ENCODE peak calls at places on chromosomes 5 and 9, in four cellular contexts. D, E, Q and A are unnamed samples.

GRCh38 chr5:78738693-78739300 is 90.2 kb upstream of the LHFPL2 start:
- DNase-seq in D (no peak), E (no peak), Q (no peak), A (no peak)

GRCh38 chr5:4762316-4762715 is 377.8 kb upstream of the ADAMTS16 start:
- DNase-seq in D (no peak), E (no peak), Q (no peak), A (no peak)

GRCh38 chr5:127746756-127747155 is 43.6 kb downstream of the CCDC192 start:
- DNase-seq in D (no peak), E (no peak), Q (no peak), A (no peak)

GRCh38 chr5:151678146-151678545 is 8.6 kb downstream of the SPARC start:
- DNase-seq in D (no peak), E (no peak), Q (no peak), A (no peak)

GRCh38 chr5:155471027-155471426 is 457.5 kb downstream of the KIF4B start:
- DNase-seq in D (no peak), E (no peak), Q (no peak), A (no peak)

GRCh38 chr9:38681747-38682227 is 38.1 kb downstream of the FAM240B start:
- DNase-seq in D (no peak), E (no peak), Q (no peak), A (no peak)

GRCh38 chr9:72601595-72601994 is 80.2 kb downstream of the TMC1 start:
- DNase-seq in D (no peak), E (no peak), Q (no peak), A (no peak)

GRCh38 chr5:138752951-138753793 is at the start of gene CTNNA1:
- DNase-seq in D (no peak), E (peak), Q (peak), A (peak)

GRCh38 chr5:61822584-61822983 is 483.4 kb upstream of the KIF2A start:
- DNase-seq in D (no peak), E (no peak), Q (no peak), A (no peak)

GRCh38 chr5:117590944-117591343 is 1016.3 kb upstream of the SEMA6A start:
- DNase-seq in D (no peak), E (peak), Q (no peak), A (no peak)

GRCh38 chr5:163293836-163294235 is 143.6 kb upstream of the CCNG1 start:
- DNase-seq in D (no peak), E (no peak), Q (no peak), A (no peak)
- H3K9ac ChIP-seq in D (no peak), E (no peak), Q (no peak), A (no peak)

DNA sequence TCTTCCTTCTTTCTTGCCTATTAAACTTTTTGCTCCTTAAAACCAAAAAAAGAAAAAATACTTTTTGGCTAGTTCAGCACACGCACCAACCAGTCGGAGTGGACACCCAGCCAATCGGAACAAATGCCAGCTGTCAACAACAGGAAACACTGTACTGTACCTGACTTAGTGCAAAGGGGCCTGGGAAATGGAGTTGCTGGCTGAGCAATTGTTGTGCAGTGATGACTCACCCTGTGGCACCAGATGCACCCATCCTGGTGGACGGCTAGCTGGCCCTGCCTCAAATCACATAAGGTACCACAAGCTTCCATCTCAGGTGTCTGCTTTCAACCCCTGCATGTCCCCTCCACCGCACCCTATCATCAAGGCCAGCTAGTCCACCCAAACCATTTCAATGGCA is 20.9 kb downstream of the FOXE1 start:
- DNase-seq in D (no peak), E (no peak), Q (peak), A (no peak)
- TF ChIP-seq SUZ12 in D (no peak), E (no peak), Q (no peak), A (no peak)

GRCh38 chr9:136512651-136513066 is 29.8 kb upstream of the SEC16A start:
- DNase-seq in D (no peak), E (no peak), Q (no peak), A (no peak)
- TF ChIP-seq YY1 in D (no peak), E (no peak), Q (no peak), A (no peak)

GRCh38 chr5:16957305-16958165 is 21.4 kb upstream of the MYO10 start:
- DNase-seq in D (no peak), E (no peak), Q (no peak), A (no peak)
- H3K9ac ChIP-seq in D (no peak), E (no peak), Q (no peak), A (no peak)

GRCh38 chr9:131595771-131596743 is 50.7 kb downstream of the PRRT1B start:
- DNase-seq in D (no peak), E (no peak), Q (no peak), A (no peak)

GRCh38 chr9:131594906-131595675 is 49.8 kb downstream of the PRRT1B start:
- DNase-seq in D (no peak), E (peak), Q (no peak), A (no peak)

GRCh38 chr9:131601683-131602181 is 56.4 kb downstream of the PRRT1B start:
- DNase-seq in D (no peak), E (peak), Q (no peak), A (no peak)

GRCh38 chr9:131597246-131597645 is 51.9 kb downstream of the PRRT1B start:
- DNase-seq in D (no peak), E (no peak), Q (no peak), A (no peak)

DNA sequence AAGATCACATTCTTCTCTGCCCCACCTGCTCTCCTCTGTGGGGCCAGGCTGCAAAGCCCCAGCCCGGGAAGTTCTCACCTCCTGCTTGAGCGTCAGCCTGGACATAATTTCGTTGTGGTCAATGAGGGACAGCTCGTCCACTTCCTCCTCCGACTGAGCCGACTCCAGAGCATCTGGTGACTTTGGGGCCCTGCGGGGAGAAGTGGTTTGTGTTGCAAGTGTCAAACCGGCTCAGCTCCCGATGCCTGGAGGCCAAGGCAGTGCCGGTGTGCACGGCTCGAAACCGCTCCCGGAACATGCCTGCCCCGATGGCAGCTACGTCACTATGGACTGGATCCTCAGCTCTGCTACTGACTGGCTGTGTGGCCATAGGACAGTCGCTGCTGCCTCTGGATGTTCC is 52.8 kb downstream of the PRRT1B start:
- DNase-seq in D (no peak), E (no peak), Q (no peak), A (no peak)
- TF ChIP-seq SUZ12 in D (no peak), E (no peak), Q (no peak), A (no peak)

GRCh38 chr9:5714501-5715401 is 85.8 kb downstream of the RIC1 start:
- DNase-seq in D (no peak), E (peak), Q (no peak), A (no peak)
- TF ChIP-seq YY1 in D (no peak), E (no peak), Q (peak), A (no peak)

GRCh38 chr9:129803679-129804065 is 688 bp downstream of the TOR1B start:
- DNase-seq in D (no peak), E (no peak), Q (no peak), A (no peak)
- H3K9ac ChIP-seq in D (peak), E (peak), Q (peak), A (peak)

DNA sequence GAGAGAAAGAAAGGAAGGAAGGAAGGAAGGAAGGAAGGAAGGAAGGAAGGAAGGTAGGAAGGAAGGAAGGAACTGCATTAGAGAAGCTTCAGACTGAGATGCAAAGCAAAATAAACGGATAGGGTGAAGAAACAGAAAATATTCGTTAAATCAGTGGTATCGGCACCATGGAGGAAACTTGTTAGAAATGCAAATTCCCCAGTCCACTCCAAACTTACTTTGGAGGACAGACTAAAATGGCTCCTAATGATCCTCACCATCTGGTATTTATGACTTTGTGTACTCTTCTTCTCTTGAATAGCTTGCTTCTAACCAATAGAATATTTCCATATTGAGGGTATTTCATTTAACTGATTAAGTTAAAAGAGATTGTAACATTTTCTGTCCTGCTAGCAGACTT is 87.9 kb upstream of the GCNT4 start:
- DNase-seq in D (no peak), E (no peak), Q (no peak), A (no peak)
- TF ChIP-seq SUZ12 in D (no peak), E (no peak), Q (no peak), A (no peak)

DNA sequence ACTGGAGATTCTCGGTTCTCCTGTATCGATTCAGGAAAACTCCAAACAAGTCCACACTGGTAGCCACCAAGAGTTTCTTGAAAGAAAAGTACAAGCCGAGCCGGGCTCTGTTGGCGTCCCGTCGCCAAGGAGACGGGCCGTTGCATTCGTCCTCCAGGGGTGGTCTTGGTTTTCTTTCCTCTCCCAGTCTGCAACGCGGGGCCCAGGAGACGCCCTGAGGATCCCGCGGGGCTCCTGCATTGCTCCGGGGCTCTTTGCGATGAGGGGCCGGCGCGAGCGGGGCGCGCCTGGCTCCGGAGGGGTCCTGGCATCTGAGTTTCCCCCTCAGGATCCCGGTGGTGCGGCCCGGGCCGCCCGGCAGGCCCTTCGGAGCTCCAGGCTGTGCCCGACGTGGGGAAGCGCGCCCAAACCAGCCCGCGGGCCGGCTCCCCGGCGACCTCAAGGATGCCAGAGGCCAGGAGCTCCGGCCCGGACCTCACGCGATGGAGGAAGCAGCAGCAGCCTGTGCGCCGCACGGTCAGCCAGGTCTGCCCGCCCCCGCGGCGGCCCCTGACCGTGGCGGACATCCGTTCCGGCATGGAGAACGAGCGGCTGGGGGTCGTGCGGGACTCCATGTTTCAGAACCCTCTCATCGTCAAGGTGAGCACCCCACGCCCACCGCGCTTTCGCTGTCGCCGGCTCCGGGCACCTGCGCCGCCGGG is at the start of gene CFAP77:
- DNase-seq in D (no peak), E (peak), Q (peak), A (no peak)
- TF ChIP-seq YY1 in D (no peak), E (no peak), Q (no peak), A (no peak)

GRCh38 chr5:104062495-104063377 is 500.1 kb upstream of the NUDT12 start:
- DNase-seq in D (no peak), E (no peak), Q (no peak), A (no peak)
- H3K9ac ChIP-seq in D (no peak), E (no peak), Q (no peak), A (no peak)